ENCODE peak calls at places on chromosomes 7 and 10, in five cellular contexts. M is activated T-helper 1 cell treated with anti-CD3 and anti-CD28 coated beads, Interleukin-12 subunit alpha, Interleukin-12 subunit beta, Interleukin-2, Interleukin-4 antibody, amounts not matched to agents 30 ng/mL and 10 ng/mL and 1 ng/mL, durations not matched to agents 14 hours and 24 hours and 36 hours; R is AG04450; O is stimulated activated CD8-positive, alpha-beta memory T cell treated with anti-CD3 and anti-CD28 coated beads, Interleukin-2, amount 100 ng/mL, for 1 hour; H is fibroblast of lung. Z is an unnamed sample.

GRCh38 chr10:26334932-26335573 is 103.1 kb upstream of the APBB1IP start:
- DNase-seq in M (peak), O (peak), R (no peak), H (peak), Z (peak)

GRCh38 chr7:55964802-55965470 is 551 bp downstream of the NIPSNAP2 start:
- DNase-seq in H (peak), O (peak), M (peak), R (no peak), Z (no peak)

GRCh38 chr10:46547331-46547880 is 9.1 kb downstream of the GPRIN2 start:
- DNase-seq in O (no peak), M (no peak), R (no peak), H (no peak), Z (no peak)

GRCh38 chr10:61897671-61898434 is 3.6 kb upstream of the ARID5B start:
- DNase-seq in O (no peak), R (no peak), M (no peak), H (peak), Z (no peak)

GRCh38 chr10:80201592-80202256 is 3.6 kb downstream of the ANXA11 start:
- DNase-seq in R (no peak), M (no peak), H (no peak), O (no peak), Z (no peak)

GRCh38 chr10:132996603-132997343 is 54.4 kb upstream of the CFAP46 start:
- DNase-seq in O (no peak), R (no peak), M (no peak), H (no peak), Z (no peak)

GRCh38 chr7:50781894-50782293 is 802 bp downstream of the GRB10 start:
- DNase-seq in M (no peak), H (no peak), O (no peak), R (no peak), Z (no peak)

GRCh38 chr10:93854985-93855384 is 38.8 kb upstream of the SLC35G1 start:
- DNase-seq in H (no peak), R (no peak), O (no peak), M (no peak), Z (no peak)

GRCh38 chr7:154862153-154862791 is 140.7 kb downstream of the PAXIP1 start:
- DNase-seq in H (no peak), R (no peak), O (no peak), M (no peak), Z (no peak)

GRCh38 chr7:98249106-98249505 is 2.9 kb downstream of the TECPR1 start:
- DNase-seq in H (no peak), M (no peak), O (no peak), R (no peak), Z (no peak)

GRCh38 chr10:22850541-22850940 is 77.3 kb upstream of the ARMC3 start:
- DNase-seq in M (no peak), R (no peak), O (no peak), H (no peak), Z (no peak)

GRCh38 chr7:142882338-142882678 is 3.2 kb downstream of the TRPV6 start:
- DNase-seq in O (no peak), R (no peak), H (no peak), M (no peak), Z (no peak)

GRCh38 chr7:18262054-18262453 is 233.5 kb upstream of the HDAC9 start:
- DNase-seq in M (no peak), O (no peak), H (no peak), R (no peak), Z (no peak)

GRCh38 chr7:130432886-130433285 is 7.9 kb downstream of the CEP41 start:
- DNase-seq in M (no peak), O (no peak), H (peak), R (no peak), Z (no peak)

GRCh38 chr10:108852211-108852610 is 1071.1 kb downstream of the XPNPEP1 start:
- DNase-seq in H (no peak), O (no peak), R (no peak), M (no peak), Z (no peak)

GRCh38 chr7:130009848-130010688 is 41.1 kb downstream of the ZC3HC1 start:
- DNase-seq in M (no peak), H (peak), R (peak), O (no peak), Z (peak)

GRCh38 chr10:70575874-70576802 is 26.4 kb downstream of the PRF1 start:
- DNase-seq in O (no peak), M (no peak), R (no peak), H (peak), Z (no peak)

GRCh38 chr7:151769189-151769821 is 107.6 kb downstream of the PRKAG2 start:
- DNase-seq in R (no peak), O (no peak), H (no peak), M (peak), Z (no peak)

GRCh38 chr10:36465604-36466379 is 659.6 kb upstream of the ANKRD30A start:
- DNase-seq in O (no peak), R (no peak), M (no peak), H (no peak), Z (no peak)

GRCh38 chr7:44694766-44695165 is 53.9 kb upstream of the ZMIZ2 start:
- DNase-seq in H (no peak), O (no peak), R (no peak), M (no peak), Z (no peak)

GRCh38 chr10:79320785-79321493 is 26.3 kb upstream of the PPIF start:
- DNase-seq in O (no peak), M (no peak), H (peak), R (peak), Z (no peak)

GRCh38 chr10:3077506-3077905 is 10.2 kb downstream of the PFKP start:
- DNase-seq in H (no peak), O (no peak), R (no peak), M (no peak), Z (no peak)

GRCh38 chr7:130421685-130422084 is 19.1 kb downstream of the CEP41 start:
- DNase-seq in H (peak), M (no peak), R (no peak), O (no peak), Z (no peak)

GRCh38 chr7:67392596-67393438 is 396.2 kb downstream of the TYW1 start:
- DNase-seq in M (no peak), H (no peak), R (no peak), O (no peak), Z (no peak)

GRCh38 chr10:112120491-112120890 is 63.1 kb downstream of the GPAM start:
- DNase-seq in H (no peak), M (no peak), O (no peak), R (no peak), Z (no peak)

GRCh38 chr7:140478361-140479061 is 794 bp downstream of the MKRN1 start:
- DNase-seq in R (no peak), O (peak), H (peak), M (peak), Z (no peak)

GRCh38 chr7:42174391-42174848 is 62.6 kb downstream of the GLI3 start:
- DNase-seq in H (peak), R (no peak), O (no peak), M (no peak), Z (no peak)

GRCh38 chr10:82572686-82573226 is 697.8 kb downstream of the NRG3 start:
- DNase-seq in M (no peak), O (no peak), R (no peak), H (no peak), Z (no peak)

GRCh38 chr10:683448-684071 is 5.9 kb downstream of the DIP2C start:
- DNase-seq in H (peak), M (no peak), R (peak), O (no peak), Z (peak)

GRCh38 chr10:133163889-133164815 is 4.1 kb downstream of the KNDC1 start:
- DNase-seq in M (no peak), H (no peak), R (no peak), O (no peak), Z (no peak)

GRCh38 chr10:53130337-53130736 is 357.8 kb upstream of the MBL2 start:
- DNase-seq in R (no peak), M (no peak), O (no peak), H (no peak), Z (no peak)

GRCh38 chr7:10239643-10240345 is 733.9 kb upstream of the PHF14 start:
- DNase-seq in R (no peak), H (peak), O (no peak), M (no peak), Z (no peak)

GRCh38 chr7:81767883-81768282 is 2.0 kb downstream of the HGF start:
- DNase-seq in M (no peak), R (no peak), H (peak), O (no peak), Z (no peak)

GRCh38 chr10:130452096-130452495 is 315.9 kb downstream of the GLRX3 start:
- DNase-seq in R (no peak), O (no peak), M (no peak), H (no peak), Z (no peak)

GRCh38 chr10:76621886-76622620 is 1015.6 kb downstream of the KCNMA1 start:
- DNase-seq in M (no peak), O (no peak), R (no peak), H (no peak), Z (no peak)

GRCh38 chr10:110706690-110707098 is 62.6 kb downstream of the RBM20 start:
- DNase-seq in O (no peak), H (peak), M (no peak), R (peak), Z (peak)

GRCh38 chr10:120948889-120949382 is 97.8 kb downstream of the WDR11 start:
- DNase-seq in H (peak), O (peak), M (peak), R (peak), Z (no peak)

GRCh38 chr10:118238573-118239240 is 103.4 kb downstream of the FAM204A start:
- DNase-seq in O (no peak), M (no peak), H (no peak), R (no peak), Z (no peak)

GRCh38 chr7:43750016-43750887 is 8.2 kb upstream of the BLVRA start:
- DNase-seq in O (no peak), H (peak), M (no peak), R (peak), Z (no peak)

Z was measured in HS-27A.